ENCODE peak calls at places on chromosomes 11 and 22, in seven cellular contexts. E is left lung, T is BJ, J is body of pancreas, Y is keratinocyte, X is psoas muscle, F is WERI-Rb-1. Z is an unnamed sample.

GRCh38 chr11:44030996-44031395 is 16.8 kb upstream of the ACCSL start:
- DNase-seq in E (no peak), T (no peak), J (no peak), Y (no peak), X (no peak), F (no peak), Z (no peak)

GRCh38 chr11:111565111-111565720 is 24.7 kb downstream of the LAYN start:
- DNase-seq in E (no peak), T (no peak), J (peak; percentile 76), Y (no peak), X (no peak), F (peak; percentile 54), Z (no peak)

GRCh38 chr11:100151944-100152343 is 535.1 kb upstream of the ARHGAP42 start:
- DNase-seq in E (no peak), T (no peak), J (no peak), Y (no peak), X (no peak), F (no peak), Z (no peak)

GRCh38 chr11:100731471-100731870 is 44.4 kb downstream of the ARHGAP42 start:
- DNase-seq in E (no peak), T (no peak), J (no peak), Y (no peak), X (no peak), F (peak; percentile 73), Z (no peak)

GRCh38 chr22:30806391-30806861 is 111.8 kb downstream of the OSBP2 start:
- DNase-seq in E (no peak), T (no peak), J (no peak), Y (peak; percentile 52), X (no peak), F (no peak), Z (no peak)

GRCh38 chr11:124943731-124944130 is 7.9 kb upstream of the HEPACAM start:
- DNase-seq in E (no peak), T (no peak), J (no peak), Y (no peak), X (no peak), F (no peak), Z (no peak)

GRCh38 chr11:130096823-130097222 is 27.1 kb downstream of the APLP2 start:
- DNase-seq in E (no peak), T (no peak), J (no peak), Y (no peak), X (no peak), F (no peak), Z (no peak)

GRCh38 chr11:95725169-95725568 is 64.4 kb downstream of the FAM76B start:
- DNase-seq in E (no peak), T (no peak), J (no peak), Y (no peak), X (no peak), F (no peak), Z (no peak)

GRCh38 chr11:121889931-121890330 is 226.1 kb downstream of the BLID start:
- DNase-seq in E (no peak), T (no peak), J (no peak), Y (peak; percentile 15), X (no peak), F (no peak), Z (no peak)

GRCh38 chr22:26524870-26525269 is 12.6 kb upstream of the TFIP11 start:
- DNase-seq in E (no peak), T (no peak), J (no peak), Y (no peak), X (no peak), F (no peak), Z (no peak)

GRCh38 chr11:57972013-57972367 is 51.7 kb upstream of the OR9Q1 start:
- DNase-seq in E (no peak), T (no peak), J (peak; percentile 11), Y (no peak), X (no peak), F (no peak), Z (no peak)

GRCh38 chr11:2305862-2306823 is 4.3 kb downstream of the TSPAN32 start:
- DNase-seq in E (peak; percentile 82), T (peak; percentile 53), J (peak; percentile 40), Y (no peak), X (peak; percentile 82), F (no peak), Z (peak; percentile 37)

GRCh38 chr11:12319734-12320387 is 57.5 kb upstream of the PARVA start:
- DNase-seq in E (no peak), T (no peak), J (no peak), Y (no peak), X (no peak), F (no peak), Z (no peak)

GRCh38 chr11:4610258-4610935 is 2.4 kb upstream of the TRIM68 start:
- DNase-seq in E (no peak), T (no peak), J (no peak), Y (no peak), X (no peak), F (no peak), Z (no peak)

GRCh38 chr22:42151924-42152635 is 21.5 kb upstream of the CYP2D6 start:
- DNase-seq in E (no peak), T (no peak), J (no peak), Y (no peak), X (no peak), F (no peak), Z (no peak)

GRCh38 chr11:6402561-6402981 is 12.3 kb downstream of the SMPD1 start:
- DNase-seq in E (no peak), T (no peak), J (no peak), Y (no peak), X (no peak), F (no peak), Z (no peak)

GRCh38 chr11:40129276-40129675 is 1330.2 kb downstream of the LRRC4C start:
- DNase-seq in E (no peak), T (no peak), J (no peak), Y (no peak), X (no peak), F (no peak), Z (no peak)

GRCh38 chr11:120181446-120181992 is 29.3 kb upstream of the OAF start:
- DNase-seq in E (no peak), T (no peak), J (no peak), Y (no peak), X (peak; percentile 22), F (no peak), Z (no peak)

GRCh38 chr22:22750335-22751042 is 106.1 kb downstream of the GGTLC2 start:
- DNase-seq in E (no peak), T (no peak), J (no peak), Y (no peak), X (no peak), F (peak; percentile 35), Z (no peak)

GRCh38 chr11:7606496-7606895 is 66.8 kb downstream of the CYB5R2 start:
- DNase-seq in E (no peak), T (no peak), J (no peak), Y (no peak), X (no peak), F (no peak), Z (no peak)

GRCh38 chr22:43293661-43294392 is 49.3 kb downstream of the SCUBE1 start:
- DNase-seq in E (no peak), T (no peak), J (no peak), Y (no peak), X (peak; percentile 80), F (peak; percentile 94), Z (no peak)

GRCh38 chr22:43295660-43296059 is 47.5 kb downstream of the SCUBE1 start:
- DNase-seq in E (no peak), T (no peak), J (no peak), Y (no peak), X (no peak), F (no peak), Z (no peak)

GRCh38 chr22:43296279-43296902 is 46.8 kb downstream of the SCUBE1 start:
- DNase-seq in E (no peak), T (no peak), J (no peak), Y (no peak), X (no peak), F (peak; percentile 69), Z (no peak)

GRCh38 chr22:43293259-43293658 is 49.9 kb downstream of the SCUBE1 start:
- DNase-seq in E (no peak), T (peak; percentile 73), J (no peak), Y (no peak), X (no peak), F (no peak), Z (peak; percentile 49)

DNA sequence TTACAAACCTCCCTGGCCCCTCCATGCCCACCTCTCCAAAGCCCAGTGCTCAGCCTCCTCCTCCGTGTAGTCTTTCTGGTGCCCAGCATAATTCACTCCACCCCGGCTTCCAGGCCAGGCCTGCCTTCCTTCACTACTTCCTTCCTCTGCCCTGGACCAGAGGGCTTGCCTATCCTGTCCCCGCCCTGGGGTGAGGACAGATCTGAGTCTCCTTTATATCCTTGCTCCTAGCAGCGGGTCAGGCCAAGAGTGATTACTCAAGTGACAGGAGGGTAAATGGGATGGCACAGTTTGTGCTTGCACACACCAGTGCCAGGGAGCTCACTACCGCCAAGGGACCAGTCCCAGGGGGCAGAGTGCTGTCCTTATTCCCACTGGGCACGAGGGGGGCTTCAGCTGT is 48.0 kb downstream of the SCUBE1 start:
- DNase-seq in E (no peak), T (no peak), J (no peak), Y (no peak), X (no peak), F (no peak), Z (no peak)
- TF ChIP-seq CTCF in E (no peak), T (no peak), J (no peak), Y (no peak), X (no peak), F (no peak), Z (no peak)

GRCh38 chr11:865512-866430 is 23.1 kb downstream of the TSPAN4 start:
- DNase-seq in E (no peak), T (no peak), J (no peak), Y (no peak), X (no peak), F (no peak), Z (no peak)
- H3K4me3 ChIP-seq in E (no peak overlapping the region), T (no peak overlapping the region), J (no peak overlapping the region), Y (no peak overlapping the region), X (no peak overlapping the region), F (no peak overlapping the region), Z (no peak overlapping the region)

GRCh38 chr11:69683764-69684333 is 8.7 kb upstream of the LTO1 start:
- DNase-seq in E (no peak), T (no peak), J (peak; percentile 49), Y (no peak), X (no peak), F (peak; percentile 61), Z (no peak)
- TF ChIP-seq CTCF in E (peak; percentile 28), T (peak; percentile 40), J (peak; percentile 30), Y (peak; percentile 84), X (no peak), F (peak; percentile 77), Z (peak; percentile 50)

GRCh38 chr11:127059286-127060200 is 59.0 kb upstream of the KIRREL3 start:
- DNase-seq in E (no peak), T (no peak), J (no peak), Y (no peak), X (no peak), F (no peak), Z (no peak)
- H3K4me3 ChIP-seq in E (no peak overlapping the region), T (no peak overlapping the region), J (no peak overlapping the region), Y (no peak overlapping the region), X (no peak overlapping the region), F (no peak overlapping the region), Z (no peak overlapping the region)